ENCODE peak calls at places on chromosomes 6 and 20, in six cellular contexts. One of them, this sample, is unnamed.

GRCh38 chr6:31402324-31403282 is 792 bp upstream of the MICA start:
- DNase-seq in uterus: no peak
- DNase-seq in astrocyte of the cerebellum: no peak
- DNase-seq in fibroblast of lung: peak
- DNase-seq in psoas muscle: no peak
- DNase-seq in fibroblast of villous mesenchyme: peak
- DNase-seq in this sample: no peak

GRCh38 chr6:29597184-29597583 is 12.3 kb downstream of the OR2H2 start:
- DNase-seq in fibroblast of villous mesenchyme: no peak
- DNase-seq in uterus: no peak
- DNase-seq in astrocyte of the cerebellum: no peak
- DNase-seq in fibroblast of lung: no peak
- DNase-seq in psoas muscle: no peak
- DNase-seq in this sample: no peak

GRCh38 chr6:140915001-140915950 is 1217.4 kb upstream of the GJE1 start:
- DNase-seq in fibroblast of lung: no peak
- DNase-seq in uterus: no peak
- DNase-seq in astrocyte of the cerebellum: no peak
- DNase-seq in psoas muscle: no peak
- DNase-seq in fibroblast of villous mesenchyme: no peak
- DNase-seq in this sample: no peak

GRCh38 chr6:166143011-166143410 is 24.6 kb downstream of the TBXT start:
- DNase-seq in fibroblast of lung: peak
- DNase-seq in psoas muscle: no peak
- DNase-seq in uterus: no peak
- DNase-seq in astrocyte of the cerebellum: no peak
- DNase-seq in fibroblast of villous mesenchyme: no peak
- DNase-seq in this sample: no peak

GRCh38 chr20:31968299-31969126 is 562 bp downstream of the XKR7 start:
- DNase-seq in fibroblast of lung: peak
- DNase-seq in fibroblast of villous mesenchyme: peak
- DNase-seq in psoas muscle: peak
- DNase-seq in astrocyte of the cerebellum: peak
- DNase-seq in uterus: peak
- DNase-seq in this sample: peak

GRCh38 chr6:44257007-44257752 is at the start of gene SLC35B2:
- DNase-seq in astrocyte of the cerebellum: no peak
- DNase-seq in uterus: peak
- DNase-seq in fibroblast of lung: peak
- DNase-seq in psoas muscle: peak
- DNase-seq in fibroblast of villous mesenchyme: peak
- DNase-seq in this sample: peak

GRCh38 chr6:120736740-120737139 is 597.5 kb downstream of the TBC1D32 start:
- DNase-seq in psoas muscle: no peak
- DNase-seq in fibroblast of villous mesenchyme: no peak
- DNase-seq in astrocyte of the cerebellum: no peak
- DNase-seq in fibroblast of lung: no peak
- DNase-seq in uterus: no peak
- DNase-seq in this sample: no peak

GRCh38 chr6:143811492-143812157 is 31.5 kb upstream of the LTV1 start:
- DNase-seq in fibroblast of villous mesenchyme: peak
- DNase-seq in astrocyte of the cerebellum: no peak
- DNase-seq in fibroblast of lung: no peak
- DNase-seq in uterus: no peak
- DNase-seq in psoas muscle: no peak
- DNase-seq in this sample: no peak

GRCh38 chr20:11852189-11852588 is 65.5 kb upstream of the BTBD3 start:
- DNase-seq in psoas muscle: no peak
- DNase-seq in fibroblast of lung: no peak
- DNase-seq in astrocyte of the cerebellum: no peak
- DNase-seq in fibroblast of villous mesenchyme: no peak
- DNase-seq in uterus: no peak
- DNase-seq in this sample: no peak

GRCh38 chr20:5991623-5992441 is 41.4 kb downstream of the MCM8 start:
- DNase-seq in psoas muscle: no peak
- DNase-seq in astrocyte of the cerebellum: no peak
- DNase-seq in fibroblast of lung: peak
- DNase-seq in fibroblast of villous mesenchyme: peak
- DNase-seq in uterus: no peak
- DNase-seq in this sample: no peak

DNA sequence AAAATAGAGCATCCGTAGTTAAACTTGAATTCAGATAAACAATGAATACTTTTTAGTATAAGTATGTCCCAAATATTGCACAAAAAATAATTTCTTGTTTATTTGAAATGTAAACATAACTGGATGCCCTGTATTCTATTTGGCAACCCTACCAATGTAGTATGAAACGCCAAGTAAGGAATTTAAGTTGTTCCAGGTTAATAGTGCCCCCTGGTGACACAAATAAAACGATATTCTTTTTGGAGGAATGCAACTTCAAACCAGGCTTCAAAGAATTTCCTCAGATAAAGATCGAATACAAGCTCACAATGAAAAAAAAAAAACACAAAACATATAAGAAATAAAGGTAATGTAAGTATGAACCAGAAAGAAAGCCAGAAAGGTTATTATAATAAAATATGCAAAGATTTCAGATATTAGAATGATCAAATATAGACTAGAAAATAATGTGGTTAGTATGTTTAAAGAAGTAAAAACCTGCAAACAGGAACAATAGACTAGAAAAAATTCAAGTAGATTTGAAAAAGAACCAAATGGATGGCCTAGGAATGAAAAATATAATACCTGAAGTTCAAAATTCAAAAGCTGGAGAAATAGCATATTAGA is 18.4 kb upstream of the AKAP7 start:
- DNase-seq in astrocyte of the cerebellum: peak
- DNase-seq in psoas muscle: no peak
- DNase-seq in uterus: no peak
- DNase-seq in fibroblast of villous mesenchyme: peak
- DNase-seq in fibroblast of lung: peak
- DNase-seq in this sample: no peak
- TF ChIP-seq CTCF in astrocyte of the cerebellum: no peak
- TF ChIP-seq CTCF in psoas muscle: peak
- TF ChIP-seq CTCF in uterus: peak
- TF ChIP-seq CTCF in fibroblast of villous mesenchyme: peak
- TF ChIP-seq CTCF in fibroblast of lung: peak
- TF ChIP-seq CTCF in this sample: peak

DNA sequence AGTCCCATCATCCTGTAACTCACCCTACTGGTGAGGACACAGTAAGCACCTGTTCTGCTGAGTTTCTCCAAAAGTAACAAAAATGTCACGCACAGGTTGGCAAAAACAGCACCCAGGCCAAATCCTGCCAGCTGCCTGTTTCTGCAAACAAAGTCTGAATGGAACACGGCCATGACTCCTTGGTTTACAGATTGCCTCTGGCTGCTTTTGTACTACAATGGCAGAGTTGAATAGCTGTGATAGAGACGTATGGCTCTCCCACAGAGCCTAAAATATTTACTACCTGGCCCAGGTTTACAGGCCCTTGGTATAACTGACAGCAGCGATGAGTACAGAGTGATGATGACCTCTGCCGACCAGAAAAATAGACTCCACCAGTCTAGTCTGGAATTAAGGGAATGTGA is 52.6 kb downstream of the CNKSR3 start:
- DNase-seq in astrocyte of the cerebellum: no peak
- DNase-seq in uterus: no peak
- DNase-seq in fibroblast of lung: no peak
- DNase-seq in fibroblast of villous mesenchyme: no peak
- DNase-seq in psoas muscle: no peak
- DNase-seq in this sample: no peak
- TF ChIP-seq CTCF in astrocyte of the cerebellum: no peak
- TF ChIP-seq CTCF in uterus: no peak
- TF ChIP-seq CTCF in fibroblast of lung: no peak
- TF ChIP-seq CTCF in fibroblast of villous mesenchyme: no peak
- TF ChIP-seq CTCF in psoas muscle: no peak
- TF ChIP-seq CTCF in this sample: no peak

DNA sequence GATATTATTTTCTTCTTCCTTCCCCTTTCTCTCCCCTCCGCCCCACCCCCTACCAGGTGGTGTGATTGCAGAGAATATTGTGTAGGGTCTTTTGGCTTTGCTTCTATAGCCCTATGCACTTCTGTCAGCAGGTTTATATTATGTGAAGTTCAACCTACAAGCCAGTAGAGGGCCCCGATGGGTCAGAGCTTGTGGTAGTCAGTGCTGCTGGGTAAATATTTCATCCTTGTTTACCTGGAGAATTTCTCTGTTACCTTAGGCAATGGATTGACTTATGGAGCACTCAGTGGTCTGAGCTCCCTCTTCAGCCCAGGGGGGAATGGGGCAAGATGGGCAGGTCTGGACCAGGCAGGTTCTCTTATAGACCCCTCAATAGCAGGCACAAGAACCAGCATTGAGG is 720.9 kb downstream of the GRIK2 start:
- DNase-seq in fibroblast of villous mesenchyme: no peak
- DNase-seq in psoas muscle: no peak
- DNase-seq in uterus: no peak
- DNase-seq in astrocyte of the cerebellum: no peak
- DNase-seq in fibroblast of lung: no peak
- DNase-seq in this sample: no peak
- TF ChIP-seq CTCF in fibroblast of villous mesenchyme: no peak
- TF ChIP-seq CTCF in psoas muscle: no peak
- TF ChIP-seq CTCF in uterus: no peak
- TF ChIP-seq CTCF in astrocyte of the cerebellum: no peak
- TF ChIP-seq CTCF in fibroblast of lung: no peak
- TF ChIP-seq CTCF in this sample: no peak

DNA sequence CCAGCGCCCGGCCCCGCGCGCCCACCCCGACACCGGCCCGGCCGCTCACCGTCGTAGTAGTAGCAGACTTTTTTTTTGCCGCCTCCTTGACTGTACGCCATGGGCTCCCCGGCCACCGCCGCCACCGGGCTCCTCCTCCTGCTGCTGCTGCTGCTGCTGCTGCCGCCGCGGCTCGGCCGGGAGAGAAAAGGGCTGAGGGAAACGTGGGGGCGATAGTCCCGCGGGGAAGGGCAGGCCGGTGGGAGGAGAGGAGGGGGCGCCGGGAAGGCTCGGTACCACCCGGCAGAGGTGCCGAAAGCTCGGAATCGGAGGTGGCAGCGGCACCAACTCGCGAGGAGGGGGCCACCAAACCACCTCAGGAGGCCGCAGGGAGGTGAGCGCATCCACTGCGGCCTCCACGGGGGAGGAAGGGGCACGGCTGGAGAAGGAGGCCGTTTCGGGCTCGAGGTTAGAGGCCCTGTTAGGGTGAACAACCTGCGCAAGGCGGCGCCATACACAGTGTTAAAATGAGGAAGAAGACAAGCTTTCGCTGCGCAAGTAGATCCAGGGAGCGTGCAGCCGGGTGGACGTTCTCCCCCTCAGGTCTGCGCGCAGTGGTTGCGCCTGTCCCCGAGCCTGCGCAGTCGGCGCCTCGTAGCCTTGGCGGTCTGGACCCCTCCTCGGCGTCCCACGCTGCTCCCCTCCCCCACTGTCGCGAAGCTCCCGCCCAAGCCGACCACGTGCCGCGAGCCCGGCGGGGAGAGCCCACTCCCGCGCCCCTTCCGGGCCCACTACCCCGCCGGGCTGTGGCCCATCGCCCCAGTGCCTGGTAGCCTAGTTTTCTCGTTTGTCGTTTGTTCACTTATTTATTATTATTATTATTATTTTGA is at the start of gene HDAC2:
- DNase-seq in uterus: peak
- DNase-seq in psoas muscle: peak
- DNase-seq in astrocyte of the cerebellum: no peak
- DNase-seq in fibroblast of villous mesenchyme: peak
- DNase-seq in fibroblast of lung: peak
- DNase-seq in this sample: peak
- TF ChIP-seq CTCF in uterus: peak
- TF ChIP-seq CTCF in psoas muscle: no peak
- TF ChIP-seq CTCF in astrocyte of the cerebellum: no peak
- TF ChIP-seq CTCF in fibroblast of villous mesenchyme: no peak
- TF ChIP-seq CTCF in fibroblast of lung: no peak
- TF ChIP-seq CTCF in this sample: no peak

GRCh38 chr20:57498425-57499400 is 26.2 kb downstream of the CTCFL start:
- DNase-seq in fibroblast of villous mesenchyme: peak
- DNase-seq in astrocyte of the cerebellum: no peak
- DNase-seq in psoas muscle: no peak
- DNase-seq in fibroblast of lung: no peak
- DNase-seq in uterus: no peak
- DNase-seq in this sample: no peak
- TF ChIP-seq CTCF in fibroblast of villous mesenchyme: peak
- TF ChIP-seq CTCF in astrocyte of the cerebellum: peak
- TF ChIP-seq CTCF in psoas muscle: no peak
- TF ChIP-seq CTCF in fibroblast of lung: peak
- TF ChIP-seq CTCF in uterus: no peak
- TF ChIP-seq CTCF in this sample: peak

DNA sequence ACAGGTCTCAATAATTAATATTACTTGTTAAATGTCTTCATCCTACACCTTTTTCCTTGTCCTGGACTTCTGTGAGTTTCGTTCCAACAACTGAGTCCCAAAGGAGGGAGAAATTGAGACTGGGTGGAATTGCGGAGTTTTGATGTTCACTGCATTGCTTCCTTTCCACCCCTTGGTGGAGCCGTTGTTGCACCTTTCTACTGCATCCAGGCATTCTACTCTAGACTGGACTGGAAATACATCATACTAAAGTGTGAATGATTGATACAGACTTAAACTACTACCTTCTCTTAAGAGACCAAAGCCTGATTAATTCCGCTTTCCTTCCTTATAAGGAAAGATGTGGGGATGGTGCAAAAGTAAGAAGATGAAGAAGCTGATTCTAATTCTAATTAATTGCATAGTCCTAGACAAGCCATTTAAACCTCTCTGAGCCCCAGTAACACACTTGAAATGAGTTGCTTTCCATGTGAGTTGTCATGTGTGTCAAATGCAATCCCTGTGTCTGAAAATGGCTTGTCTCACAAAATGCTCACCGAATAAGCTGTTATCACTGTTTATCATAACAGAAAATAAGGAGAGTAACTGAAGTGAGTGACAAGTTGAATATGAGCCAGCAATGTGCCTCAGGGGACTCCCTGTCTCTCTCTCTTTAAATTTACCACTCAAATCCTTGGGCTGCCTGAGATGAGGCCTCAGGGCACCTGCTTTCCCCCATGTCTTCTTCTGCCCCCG is 338.3 kb upstream of the CHD6 start:
- DNase-seq in psoas muscle: no peak
- DNase-seq in fibroblast of lung: no peak
- DNase-seq in astrocyte of the cerebellum: no peak
- DNase-seq in uterus: no peak
- DNase-seq in fibroblast of villous mesenchyme: peak
- DNase-seq in this sample: no peak
- TF ChIP-seq CTCF in psoas muscle: peak
- TF ChIP-seq CTCF in fibroblast of lung: peak
- TF ChIP-seq CTCF in astrocyte of the cerebellum: no peak
- TF ChIP-seq CTCF in uterus: no peak
- TF ChIP-seq CTCF in fibroblast of villous mesenchyme: peak
- TF ChIP-seq CTCF in this sample: no peak

GRCh38 chr6:157281570-157281969 is 41.7 kb downstream of the TMEM242 start:
- DNase-seq in uterus: no peak
- DNase-seq in fibroblast of lung: no peak
- DNase-seq in psoas muscle: no peak
- DNase-seq in fibroblast of villous mesenchyme: no peak
- DNase-seq in astrocyte of the cerebellum: no peak
- DNase-seq in this sample: no peak
- TF ChIP-seq CTCF in uterus: no peak
- TF ChIP-seq CTCF in fibroblast of lung: peak
- TF ChIP-seq CTCF in psoas muscle: no peak
- TF ChIP-seq CTCF in fibroblast of villous mesenchyme: peak
- TF ChIP-seq CTCF in astrocyte of the cerebellum: no peak
- TF ChIP-seq CTCF in this sample: peak

DNA sequence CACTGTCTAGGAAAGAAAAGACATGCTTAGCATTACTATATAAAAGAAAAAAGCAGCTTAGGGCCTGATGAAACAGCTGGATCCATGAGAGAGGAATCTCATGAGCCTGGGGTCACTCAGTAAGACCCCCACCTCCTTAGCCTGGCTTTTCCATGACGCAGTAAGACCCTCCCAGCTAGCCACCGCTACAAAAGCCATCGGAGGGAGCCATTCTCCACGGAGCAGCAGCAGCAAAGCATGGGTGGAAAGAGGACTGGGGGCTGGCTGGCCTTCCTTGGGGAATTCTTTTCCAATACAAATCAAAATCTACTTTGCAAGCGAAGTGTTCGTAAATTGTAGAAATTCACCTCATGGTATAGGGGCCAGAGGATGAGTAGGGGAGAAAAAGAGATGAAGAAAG is 91.8 kb downstream of the SOD2 start:
- DNase-seq in fibroblast of lung: no peak
- DNase-seq in uterus: no peak
- DNase-seq in astrocyte of the cerebellum: no peak
- DNase-seq in psoas muscle: no peak
- DNase-seq in fibroblast of villous mesenchyme: no peak
- DNase-seq in this sample: no peak
- TF ChIP-seq CTCF in fibroblast of lung: no peak
- TF ChIP-seq CTCF in uterus: no peak
- TF ChIP-seq CTCF in astrocyte of the cerebellum: no peak
- TF ChIP-seq CTCF in psoas muscle: no peak
- TF ChIP-seq CTCF in fibroblast of villous mesenchyme: no peak
- TF ChIP-seq CTCF in this sample: no peak